ENCODE peak calls at places on chromosomes 6 and 20, in six cellular contexts. J, V, G, F, R and C are unnamed samples.
A peak's percentile ranks its signal among the peaks of the same experiment; 100 is the strongest.

GRCh38 chr6:48111575-48111974 is 578 bp upstream of the PTCHD4 start:
- DNase-seq in J (no peak), V (no peak), G (no peak), F (no peak), R (no peak), C (no peak)

GRCh38 chr20:14915356-14915755 is 577.9 kb upstream of the FLRT3 start:
- DNase-seq in J (no peak), V (no peak), G (no peak), F (no peak), R (no peak), C (no peak)

GRCh38 chr20:38059832-38060231 is 26.3 kb downstream of the RPRD1B start:
- DNase-seq in J (no peak), V (peak; percentile 93), G (no peak), F (no peak), R (no peak), C (no peak)

GRCh38 chr20:57409672-57410397 is 18.6 kb downstream of the RBM38 start:
- DNase-seq in J (no peak), V (no peak), G (no peak), F (no peak), R (peak; percentile 92), C (no peak)

GRCh38 chr6:16674666-16675392 is 86.4 kb downstream of the ATXN1 start:
- DNase-seq in J (no peak), V (peak; percentile 35), G (no peak), F (no peak), R (no peak), C (no peak)

GRCh38 chr20:58244517-58245030 is 16.1 kb upstream of the ANKRD60 start:
- DNase-seq in J (no peak), V (no peak), G (no peak), F (no peak), R (no peak), C (no peak)

GRCh38 chr6:169230322-169230665 is 23.4 kb downstream of the THBS2 start:
- DNase-seq in J (peak; percentile 14), V (no peak), G (no peak), F (no peak), R (no peak), C (no peak)

GRCh38 chr6:154995241-154996162 is at the start of gene TIAM2:
- DNase-seq in J (peak; percentile 85), V (no peak), G (peak; percentile 40), F (no peak), R (no peak), C (no peak)

GRCh38 chr6:2072450-2072849 is 173.0 kb downstream of the GMDS start:
- DNase-seq in J (no peak), V (no peak), G (no peak), F (no peak), R (no peak), C (no peak)

GRCh38 chr6:138592698-138593097 is 93.4 kb upstream of the NHSL1 start:
- DNase-seq in J (no peak), V (no peak), G (no peak), F (peak; percentile 55), R (no peak), C (no peak)

GRCh38 chr6:71406871-71407860 is 118.6 kb downstream of the OGFRL1 start:
- DNase-seq in J (peak; percentile 52), V (no peak), G (no peak), F (no peak), R (no peak), C (no peak)

GRCh38 chr20:14838663-14839650 is 501.5 kb upstream of the FLRT3 start:
- DNase-seq in J (no peak), V (no peak), G (no peak), F (peak; percentile 73), R (no peak), C (no peak)

GRCh38 chr6:157213426-157213825 is 109.9 kb downstream of the TMEM242 start:
- DNase-seq in J (peak; percentile 36), V (no peak), G (no peak), F (no peak), R (no peak), C (no peak)

GRCh38 chr20:4951299-4951698 is 50.0 kb downstream of the SLC23A2 start:
- DNase-seq in J (no peak), V (no peak), G (no peak), F (no peak), R (no peak), C (no peak)

GRCh38 chr6:41644297-41644879 is 6.1 kb downstream of the MDFI start:
- DNase-seq in J (peak; percentile 55), V (peak; percentile 43), G (no peak), F (no peak), R (no peak), C (no peak)

GRCh38 chr6:87482382-87482781 is 9.6 kb downstream of the SLC35A1 start:
- DNase-seq in J (no peak), V (no peak), G (no peak), F (no peak), R (no peak), C (no peak)

GRCh38 chr20:41138527-41139226 is 1.3 kb downstream of the PLCG1 start:
- DNase-seq in J (no peak), V (peak; percentile 40), G (no peak), F (no peak), R (no peak), C (no peak)

GRCh38 chr20:41142241-41142640 is 4.9 kb downstream of the PLCG1 start:
- DNase-seq in J (no peak), V (no peak), G (no peak), F (no peak), R (no peak), C (no peak)

GRCh38 chr20:41139227-41140093 is 2.1 kb downstream of the PLCG1 start:
- DNase-seq in J (no peak), V (no peak), G (no peak), F (no peak), R (no peak), C (no peak)

GRCh38 chr20:41141153-41141815 is 3.9 kb downstream of the PLCG1 start:
- DNase-seq in J (no peak), V (peak; percentile 49), G (no peak), F (no peak), R (peak; percentile 45), C (no peak)

DNA sequence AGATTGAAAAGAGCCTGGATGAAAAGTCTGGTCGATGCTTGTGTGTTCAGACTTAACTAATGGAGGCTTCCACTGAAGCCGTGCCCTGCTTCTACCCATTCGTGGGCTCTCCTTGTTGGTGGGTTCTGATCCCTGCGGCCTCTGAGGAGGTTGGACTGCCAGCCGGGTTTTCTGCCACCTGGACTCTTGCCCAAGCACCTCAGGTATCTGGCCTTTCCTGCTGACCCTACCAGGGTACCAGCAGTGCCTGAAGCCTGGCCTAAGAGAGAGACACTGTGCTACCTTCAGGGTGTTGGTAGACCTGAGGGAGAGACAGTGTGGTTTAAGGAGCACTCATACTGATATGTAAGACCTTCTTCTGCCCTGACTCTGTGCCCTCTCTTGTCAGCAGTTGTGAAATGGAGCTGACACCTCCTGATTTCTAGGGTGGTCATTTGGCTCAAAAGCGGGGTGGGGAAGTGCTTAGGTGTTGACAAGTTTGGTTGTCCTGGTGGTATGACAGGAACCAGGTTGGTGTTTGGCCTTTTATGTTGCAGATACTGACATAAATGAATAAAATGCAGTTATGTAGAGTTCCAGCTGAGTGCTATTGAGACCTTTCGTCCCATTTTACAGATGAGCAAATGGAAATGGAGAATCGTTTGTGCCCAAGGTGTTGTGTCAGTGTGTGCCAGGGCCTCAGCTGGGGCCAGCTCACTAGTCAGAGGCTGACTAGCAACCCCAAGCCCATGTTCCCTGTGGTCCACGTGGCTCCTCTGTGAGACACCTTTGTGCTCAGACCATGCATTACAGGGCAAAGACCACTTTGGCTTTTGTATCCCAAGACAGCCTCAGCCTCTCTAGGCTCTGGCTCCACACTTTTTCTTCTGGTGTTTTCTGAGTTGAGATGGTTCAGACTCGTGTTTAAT is 3.1 kb downstream of the PLCG1 start:
- DNase-seq in J (no peak), V (peak; percentile 69), G (no peak), F (no peak), R (no peak), C (no peak)
- TF ChIP-seq POLR2AphosphoS5 in J (no peak), V (no peak), G (no peak), F (no peak), R (no peak), C (no peak)

DNA sequence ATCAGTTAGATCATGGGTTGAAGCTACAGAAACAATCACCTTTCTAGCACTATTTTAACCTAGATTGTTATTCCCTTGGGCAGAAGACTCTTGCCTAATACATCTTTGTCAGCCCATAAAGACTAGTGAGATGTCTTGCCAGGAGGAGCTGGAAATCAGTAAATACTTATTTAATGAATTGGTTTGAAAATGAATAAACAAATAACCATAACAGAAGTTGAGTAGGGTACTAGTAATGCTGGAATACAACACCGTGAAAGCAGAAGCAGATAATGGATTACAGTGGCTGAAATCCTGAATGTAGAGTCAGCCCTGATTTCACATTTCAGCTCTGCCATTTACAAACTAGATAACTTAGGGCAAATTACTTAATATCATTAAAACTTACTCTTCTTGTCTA is 236.1 kb downstream of the PACRG start:
- DNase-seq in J (no peak), V (no peak), G (no peak), F (no peak), R (no peak), C (no peak)
- TF ChIP-seq POLR2A in J (no peak), V (no peak), G (no peak), F (no peak), R (no peak), C (no peak)

GRCh38 chr6:79607000-79607399 is 24.1 kb upstream of the SH3BGRL2 start:
- DNase-seq in J (no peak), V (peak; percentile 55), G (no peak), F (no peak), R (no peak), C (no peak)

GRCh38 chr6:79608334-79609224 is 22.6 kb upstream of the SH3BGRL2 start:
- DNase-seq in J (no peak), V (peak; percentile 96), G (no peak), F (no peak), R (no peak), C (no peak)

GRCh38 chr6:79605061-79605460 is 26.1 kb upstream of the SH3BGRL2 start:
- DNase-seq in J (no peak), V (no peak), G (no peak), F (no peak), R (peak; percentile 43), C (no peak)

GRCh38 chr6:79604583-79605037 is 26.5 kb upstream of the SH3BGRL2 start:
- DNase-seq in J (no peak), V (peak; percentile 95), G (no peak), F (no peak), R (peak; percentile 74), C (no peak)

GRCh38 chr6:79605968-79606764 is 25.0 kb upstream of the SH3BGRL2 start:
- DNase-seq in J (no peak), V (no peak), G (no peak), F (no peak), R (no peak), C (no peak)
- TF ChIP-seq TAF1 in J (no peak), V (no peak), G (no peak), F (no peak), R (no peak), C (no peak)

GRCh38 chr6:134373282-134373922 is 55.5 kb upstream of the SGK1 start:
- DNase-seq in J (no peak), V (no peak), G (peak; percentile 16), F (peak; percentile 85), R (peak; percentile 59), C (peak; percentile 9)
- TF ChIP-seq POLR2AphosphoS5 in J (no peak), V (no peak), G (no peak), F (no peak), R (no peak), C (no peak)